ENCODE peak calls at places on chromosomes 2 and 18, in five cellular contexts. One of them, this sample, is unnamed.
A peak's percentile ranks its signal among the peaks of the same experiment; 100 is the strongest.

GRCh38 chr2:11698009-11698922 is 28.3 kb upstream of the NTSR2 start:
- DNase-seq in H1: no peak
- DNase-seq in HCT116: no peak
- DNase-seq in GM12878: no peak
- DNase-seq in K562: no peak
- DNase-seq in this sample: peak; percentile 92

GRCh38 chr2:27086090-27086721 is 366 bp upstream of the KHK start:
- DNase-seq in H1: peak; percentile 99
- DNase-seq in HCT116: peak; percentile 77
- DNase-seq in GM12878: peak; percentile 73
- DNase-seq in K562: peak; percentile 96
- DNase-seq in this sample: peak; percentile 87

GRCh38 chr2:220670461-220670979 is 901.6 kb downstream of the EPHA4 start:
- DNase-seq in H1: no peak
- DNase-seq in HCT116: no peak
- DNase-seq in GM12878: no peak
- DNase-seq in K562: no peak
- DNase-seq in this sample: no peak

GRCh38 chr2:230796280-230796862 is 68.4 kb upstream of the ITM2C start:
- DNase-seq in H1: no peak
- DNase-seq in HCT116: no peak
- DNase-seq in GM12878: no peak
- DNase-seq in K562: no peak
- DNase-seq in this sample: no peak

GRCh38 chr2:206585335-206585734 is 57.0 kb upstream of the FAM237A start:
- DNase-seq in H1: no peak
- DNase-seq in HCT116: no peak
- DNase-seq in GM12878: no peak
- DNase-seq in K562: no peak
- DNase-seq in this sample: no peak

GRCh38 chr2:133054297-133054696 is 384.3 kb upstream of the LYPD1 start:
- DNase-seq in H1: no peak
- DNase-seq in HCT116: no peak
- DNase-seq in GM12878: no peak
- DNase-seq in K562: no peak
- DNase-seq in this sample: no peak

GRCh38 chr18:9191658-9192256 is 55.2 kb downstream of the ANKRD12 start:
- DNase-seq in H1: no peak
- DNase-seq in HCT116: no peak
- DNase-seq in GM12878: no peak
- DNase-seq in K562: peak; percentile 90
- DNase-seq in this sample: no peak

GRCh38 chr2:200383380-200384110 is 77.1 kb downstream of the SPATS2L start:
- DNase-seq in H1: no peak
- DNase-seq in HCT116: no peak
- DNase-seq in GM12878: peak; percentile 60
- DNase-seq in K562: no peak
- DNase-seq in this sample: no peak

GRCh38 chr2:9744256-9745004 is 98.8 kb upstream of the TAF1B start:
- DNase-seq in H1: no peak
- DNase-seq in HCT116: no peak
- DNase-seq in GM12878: no peak
- DNase-seq in K562: no peak
- DNase-seq in this sample: no peak

GRCh38 chr18:60090170-60090569 is 190.4 kb downstream of the PMAIP1 start:
- DNase-seq in H1: no peak
- DNase-seq in HCT116: no peak
- DNase-seq in GM12878: no peak
- DNase-seq in K562: peak; percentile 11
- DNase-seq in this sample: no peak

GRCh38 chr2:142131016-142131714 is at the start of gene LRP1B:
- DNase-seq in H1: peak; percentile 52
- DNase-seq in HCT116: no peak
- DNase-seq in GM12878: no peak
- DNase-seq in K562: no peak
- DNase-seq in this sample: peak; percentile 37

GRCh38 chr2:11187733-11188132 is 32.5 kb downstream of the SLC66A3 start:
- DNase-seq in H1: no peak
- DNase-seq in HCT116: no peak
- DNase-seq in GM12878: no peak
- DNase-seq in K562: no peak
- DNase-seq in this sample: no peak

GRCh38 chr2:64524604-64525322 is 635 bp downstream of the AFTPH start:
- DNase-seq in H1: no peak
- DNase-seq in HCT116: no peak
- DNase-seq in GM12878: no peak
- DNase-seq in K562: peak; percentile 42
- DNase-seq in this sample: peak; percentile 30

GRCh38 chr2:173963323-173963816 is 1.8 kb downstream of the SP3 start:
- DNase-seq in H1: no peak
- DNase-seq in HCT116: no peak
- DNase-seq in GM12878: no peak
- DNase-seq in K562: peak; percentile 78
- DNase-seq in this sample: peak; percentile 71

GRCh38 chr18:26902296-26902695 is 36.8 kb upstream of the AQP4 start:
- DNase-seq in H1: no peak
- DNase-seq in HCT116: no peak
- DNase-seq in GM12878: no peak
- DNase-seq in K562: no peak
- DNase-seq in this sample: no peak

GRCh38 chr2:130791617-130791939 is 36.2 kb downstream of the AMER3 start:
- DNase-seq in H1: no peak
- DNase-seq in HCT116: no peak
- DNase-seq in GM12878: no peak
- DNase-seq in K562: no peak
- DNase-seq in this sample: no peak

GRCh38 chr2:236375973-236376476 is 111.8 kb upstream of the ASB18 start:
- DNase-seq in H1: no peak
- DNase-seq in HCT116: no peak
- DNase-seq in GM12878: no peak
- DNase-seq in K562: no peak
- DNase-seq in this sample: no peak

GRCh38 chr2:105473011-105473410 is 74.2 kb upstream of the FHL2 start:
- DNase-seq in H1: no peak
- DNase-seq in HCT116: no peak
- DNase-seq in GM12878: no peak
- DNase-seq in K562: no peak
- DNase-seq in this sample: no peak

GRCh38 chr2:169360984-169361705 is 1.2 kb downstream of the LRP2 start:
- DNase-seq in H1: peak; percentile 56
- DNase-seq in HCT116: no peak
- DNase-seq in GM12878: no peak
- DNase-seq in K562: no peak
- DNase-seq in this sample: no peak
- TF ChIP-seq SRF in H1: no peak
- TF ChIP-seq SRF in HCT116: no peak
- TF ChIP-seq SRF in GM12878: no peak
- TF ChIP-seq SRF in K562: no peak
- TF ChIP-seq SRF in this sample: no peak

GRCh38 chr2:72415256-72415655 is 267.6 kb upstream of the CYP26B1 start:
- DNase-seq in H1: no peak
- DNase-seq in HCT116: no peak
- DNase-seq in GM12878: no peak
- DNase-seq in K562: no peak
- DNase-seq in this sample: no peak
- TF ChIP-seq SRF in H1: no peak
- TF ChIP-seq SRF in HCT116: no peak
- TF ChIP-seq SRF in GM12878: no peak
- TF ChIP-seq SRF in K562: no peak
- TF ChIP-seq SRF in this sample: no peak

DNA sequence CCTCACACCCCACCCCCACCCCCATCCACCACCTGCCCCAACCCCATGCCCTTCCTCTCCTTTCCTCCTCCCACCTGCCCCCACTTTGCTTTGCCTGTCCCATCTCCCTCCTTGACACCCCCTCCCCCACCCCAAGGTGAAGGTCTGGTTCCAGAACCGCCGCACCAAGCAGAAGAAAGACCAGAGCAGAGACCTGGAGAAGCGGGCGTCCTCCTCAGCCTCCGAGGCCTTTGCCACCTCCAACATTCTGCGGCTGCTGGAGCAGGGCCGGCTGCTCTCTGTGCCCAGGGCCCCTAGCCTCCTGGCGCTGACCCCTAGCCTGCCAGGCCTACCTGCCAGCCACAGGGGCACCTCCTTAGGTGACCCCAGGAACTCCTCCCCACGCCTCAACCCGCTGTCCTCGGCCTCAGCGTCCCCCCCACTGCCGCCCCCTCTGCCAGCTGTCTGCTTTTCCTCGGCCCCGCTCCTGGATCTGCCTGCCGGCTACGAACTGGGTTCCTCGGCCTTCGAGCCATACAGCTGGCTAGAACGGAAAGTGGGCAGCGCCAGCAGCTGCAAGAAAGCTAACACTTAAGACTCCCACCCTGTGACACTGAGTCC is 3.0 kb upstream of the ATP6V1B1 start:
- DNase-seq in H1: peak; percentile 39
- DNase-seq in HCT116: no peak
- DNase-seq in GM12878: no peak
- DNase-seq in K562: no peak
- DNase-seq in this sample: no peak
- TF ChIP-seq SRF in H1: no peak
- TF ChIP-seq SRF in HCT116: no peak
- TF ChIP-seq SRF in GM12878: no peak
- TF ChIP-seq SRF in K562: no peak
- TF ChIP-seq SRF in this sample: no peak

GRCh38 chr2:217398860-217399259 is 539.0 kb upstream of the TNP1 start:
- DNase-seq in H1: no peak
- DNase-seq in HCT116: no peak
- DNase-seq in GM12878: no peak
- DNase-seq in K562: no peak
- DNase-seq in this sample: no peak
- TF ChIP-seq SRF in H1: no peak
- TF ChIP-seq SRF in HCT116: no peak
- TF ChIP-seq SRF in GM12878: no peak
- TF ChIP-seq SRF in K562: no peak
- TF ChIP-seq SRF in this sample: no peak

DNA sequence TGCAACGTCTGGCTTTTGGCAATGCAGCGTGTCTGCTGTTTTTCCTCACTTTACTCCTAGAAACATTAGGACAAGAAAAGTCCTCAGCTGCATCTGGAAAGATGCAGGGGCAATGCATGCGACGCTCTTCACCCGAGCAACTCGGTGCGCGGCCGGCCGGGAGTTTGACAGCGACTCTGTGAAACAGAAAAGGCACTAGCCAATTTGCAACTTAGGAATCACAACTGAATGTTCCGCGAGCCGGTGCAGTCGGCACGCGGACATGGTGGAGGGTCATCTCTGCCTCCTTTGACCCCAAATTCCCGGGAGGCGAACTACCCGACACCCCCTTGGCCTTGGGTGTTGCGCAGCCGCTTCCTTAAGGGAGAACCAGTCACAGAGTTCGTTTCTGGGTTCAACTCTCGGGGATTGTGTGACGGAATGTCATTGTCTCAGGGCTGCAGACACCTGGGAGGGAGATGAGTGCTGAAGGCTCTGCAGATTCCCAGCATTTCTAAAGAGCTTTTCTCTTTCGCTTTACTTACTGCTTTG is 9.8 kb downstream of the NR4A2 start:
- DNase-seq in H1: peak; percentile 70
- DNase-seq in HCT116: no peak
- DNase-seq in GM12878: no peak
- DNase-seq in K562: no peak
- DNase-seq in this sample: no peak
- TF ChIP-seq SRF in H1: no peak
- TF ChIP-seq SRF in HCT116: no peak
- TF ChIP-seq SRF in GM12878: no peak
- TF ChIP-seq SRF in K562: no peak
- TF ChIP-seq SRF in this sample: no peak

GRCh38 chr2:181878448-181878847 is 13.1 kb upstream of the ITPRID2 start:
- DNase-seq in H1: no peak
- DNase-seq in HCT116: no peak
- DNase-seq in GM12878: no peak
- DNase-seq in K562: no peak
- DNase-seq in this sample: no peak

GRCh38 chr2:181876614-181877063 is 14.9 kb upstream of the ITPRID2 start:
- DNase-seq in H1: no peak
- DNase-seq in HCT116: peak; percentile 99
- DNase-seq in GM12878: no peak
- DNase-seq in K562: peak; percentile 43
- DNase-seq in this sample: no peak

GRCh38 chr2:181872178-181872577 is 19.4 kb upstream of the ITPRID2 start:
- DNase-seq in H1: no peak
- DNase-seq in HCT116: no peak
- DNase-seq in GM12878: no peak
- DNase-seq in K562: no peak
- DNase-seq in this sample: no peak

GRCh38 chr2:181879295-181879694 is 12.2 kb upstream of the ITPRID2 start:
- DNase-seq in H1: no peak
- DNase-seq in HCT116: no peak
- DNase-seq in GM12878: no peak
- DNase-seq in K562: no peak
- DNase-seq in this sample: no peak

DNA sequence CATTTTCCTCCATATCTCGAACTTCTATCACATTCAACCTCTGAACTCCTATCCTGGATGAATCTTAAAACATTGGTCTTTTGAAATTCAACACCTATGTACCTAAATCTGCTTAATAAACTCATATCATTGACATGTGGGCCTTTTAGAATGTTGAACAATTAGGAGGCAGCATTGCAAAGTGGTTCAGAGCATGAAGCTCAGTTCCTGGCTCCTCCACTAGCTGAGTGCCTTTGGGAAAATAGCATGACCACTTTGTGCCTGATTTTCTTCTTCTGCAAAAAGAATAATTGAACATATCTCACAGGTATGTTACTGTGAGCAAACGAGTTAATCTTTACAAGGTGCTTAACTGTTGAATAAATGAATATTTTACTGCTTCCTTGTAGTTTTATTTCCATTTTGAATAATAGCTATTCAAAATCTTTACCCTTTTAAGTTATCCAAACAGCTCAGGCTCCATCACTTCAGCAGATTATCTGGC is 14.3 kb upstream of the ITPRID2 start:
- DNase-seq in H1: no peak
- DNase-seq in HCT116: no peak
- DNase-seq in GM12878: no peak
- DNase-seq in K562: no peak
- DNase-seq in this sample: no peak
- TF ChIP-seq SRF in H1: no peak
- TF ChIP-seq SRF in HCT116: no peak
- TF ChIP-seq SRF in GM12878: no peak
- TF ChIP-seq SRF in K562: no peak
- TF ChIP-seq SRF in this sample: no peak

GRCh38 chr18:79555885-79556284 is 123.7 kb upstream of the CTDP1 start:
- DNase-seq in H1: no peak
- DNase-seq in HCT116: no peak
- DNase-seq in GM12878: no peak
- DNase-seq in K562: no peak
- DNase-seq in this sample: no peak

GRCh38 chr18:79556829-79557585 is 122.6 kb upstream of the CTDP1 start:
- DNase-seq in H1: no peak
- DNase-seq in HCT116: no peak
- DNase-seq in GM12878: no peak
- DNase-seq in K562: no peak
- DNase-seq in this sample: no peak

GRCh38 chr18:79554321-79554720 is 125.3 kb upstream of the CTDP1 start:
- DNase-seq in H1: no peak
- DNase-seq in HCT116: no peak
- DNase-seq in GM12878: no peak
- DNase-seq in K562: no peak
- DNase-seq in this sample: no peak

GRCh38 chr18:79553696-79554095 is 125.9 kb upstream of the CTDP1 start:
- DNase-seq in H1: no peak
- DNase-seq in HCT116: no peak
- DNase-seq in GM12878: no peak
- DNase-seq in K562: no peak
- DNase-seq in this sample: no peak

GRCh38 chr18:79554945-79555645 is 124.5 kb upstream of the CTDP1 start:
- DNase-seq in H1: no peak
- DNase-seq in HCT116: no peak
- DNase-seq in GM12878: no peak
- DNase-seq in K562: no peak
- DNase-seq in this sample: no peak
- TF ChIP-seq SRF in H1: no peak
- TF ChIP-seq SRF in HCT116: no peak
- TF ChIP-seq SRF in GM12878: no peak
- TF ChIP-seq SRF in K562: no peak
- TF ChIP-seq SRF in this sample: no peak